ENCODE peak calls at places on chromosome 22, in six cellular contexts. One of them, this sample, is unnamed.

GRCh38 chr22:30000566-30000965 is 79.7 kb upstream of the HORMAD2 start:
- DNase-seq in left lung: no peak
- DNase-seq in colonic mucosa: no peak
- DNase-seq in lung: no peak
- DNase-seq in RWPE2: no peak
- DNase-seq in IMR-90: peak
- DNase-seq in this sample: peak

GRCh38 chr22:29870574-29870973 is 12.4 kb upstream of the MTMR3 start:
- DNase-seq in colonic mucosa: no peak
- DNase-seq in RWPE2: no peak
- DNase-seq in IMR-90: no peak
- DNase-seq in left lung: no peak
- DNase-seq in lung: no peak
- DNase-seq in this sample: no peak

GRCh38 chr22:36671398-36671797 is 32.2 kb downstream of the CACNG2 start:
- DNase-seq in left lung: no peak
- DNase-seq in lung: no peak
- DNase-seq in colonic mucosa: no peak
- DNase-seq in RWPE2: no peak
- DNase-seq in IMR-90: no peak
- DNase-seq in this sample: no peak

GRCh38 chr22:22558972-22559603 is at the start of gene PRAME:
- DNase-seq in lung: peak
- DNase-seq in colonic mucosa: peak
- DNase-seq in left lung: no peak
- DNase-seq in IMR-90: peak
- DNase-seq in RWPE2: no peak
- DNase-seq in this sample: peak

GRCh38 chr22:20779813-20780148 is 5.9 kb downstream of the SERPIND1 start:
- DNase-seq in RWPE2: no peak
- DNase-seq in left lung: no peak
- DNase-seq in lung: no peak
- DNase-seq in IMR-90: peak
- DNase-seq in colonic mucosa: no peak
- DNase-seq in this sample: peak

GRCh38 chr22:23026777-23027176 is 43.5 kb upstream of the GNAZ start:
- DNase-seq in RWPE2: no peak
- DNase-seq in IMR-90: no peak
- DNase-seq in colonic mucosa: no peak
- DNase-seq in left lung: no peak
- DNase-seq in lung: no peak
- DNase-seq in this sample: no peak

GRCh38 chr22:35301370-35301874 is 1.7 kb downstream of the TOM1 start:
- DNase-seq in left lung: no peak
- DNase-seq in RWPE2: no peak
- DNase-seq in colonic mucosa: no peak
- DNase-seq in lung: peak
- DNase-seq in IMR-90: peak
- DNase-seq in this sample: peak

GRCh38 chr22:36738416-36739020 is 35.0 kb upstream of the CACNG2 start:
- DNase-seq in RWPE2: peak
- DNase-seq in lung: no peak
- DNase-seq in IMR-90: no peak
- DNase-seq in colonic mucosa: no peak
- DNase-seq in left lung: no peak
- DNase-seq in this sample: no peak

GRCh38 chr22:30970356-30970746 is 1.3 kb downstream of the TUG1 start:
- DNase-seq in IMR-90: no peak
- DNase-seq in left lung: no peak
- DNase-seq in RWPE2: no peak
- DNase-seq in lung: no peak
- DNase-seq in colonic mucosa: no peak
- DNase-seq in this sample: no peak

GRCh38 chr22:44664149-44664548 is 37.9 kb upstream of the PRR5 start:
- DNase-seq in IMR-90: peak
- DNase-seq in RWPE2: no peak
- DNase-seq in left lung: peak
- DNase-seq in lung: peak
- DNase-seq in colonic mucosa: peak
- DNase-seq in this sample: peak

GRCh38 chr22:18113680-18114394 is 3.2 kb downstream of the TUBA8 start:
- DNase-seq in IMR-90: no peak
- DNase-seq in RWPE2: no peak
- DNase-seq in left lung: no peak
- DNase-seq in colonic mucosa: no peak
- DNase-seq in lung: no peak
- DNase-seq in this sample: no peak

GRCh38 chr22:20464096-20464614 is 26.5 kb upstream of the SCARF2 start:
- DNase-seq in colonic mucosa: no peak
- DNase-seq in lung: no peak
- DNase-seq in RWPE2: no peak
- DNase-seq in IMR-90: no peak
- DNase-seq in left lung: no peak
- DNase-seq in this sample: no peak

GRCh38 chr22:24474221-24474620 is 20.9 kb upstream of the UPB1 start:
- DNase-seq in left lung: no peak
- DNase-seq in colonic mucosa: no peak
- DNase-seq in RWPE2: no peak
- DNase-seq in lung: no peak
- DNase-seq in IMR-90: peak
- DNase-seq in this sample: peak
- TF ChIP-seq CTCF in left lung: no peak
- TF ChIP-seq CTCF in colonic mucosa: no peak
- TF ChIP-seq CTCF in RWPE2: no peak
- TF ChIP-seq CTCF in lung: no peak
- TF ChIP-seq CTCF in IMR-90: no peak
- TF ChIP-seq CTCF in this sample: no peak

GRCh38 chr22:46076651-46077339 is 73.5 kb upstream of the PPARA start:
- DNase-seq in IMR-90: peak
- DNase-seq in colonic mucosa: no peak
- DNase-seq in RWPE2: peak
- DNase-seq in lung: peak
- DNase-seq in left lung: peak
- DNase-seq in this sample: no peak
- H3K4me3 ChIP-seq in IMR-90: no peak
- H3K4me3 ChIP-seq in colonic mucosa: peak
- H3K4me3 ChIP-seq in RWPE2: peak
- H3K4me3 ChIP-seq in lung: no peak
- H3K4me3 ChIP-seq in left lung: peak
- H3K4me3 ChIP-seq in this sample: peak

DNA sequence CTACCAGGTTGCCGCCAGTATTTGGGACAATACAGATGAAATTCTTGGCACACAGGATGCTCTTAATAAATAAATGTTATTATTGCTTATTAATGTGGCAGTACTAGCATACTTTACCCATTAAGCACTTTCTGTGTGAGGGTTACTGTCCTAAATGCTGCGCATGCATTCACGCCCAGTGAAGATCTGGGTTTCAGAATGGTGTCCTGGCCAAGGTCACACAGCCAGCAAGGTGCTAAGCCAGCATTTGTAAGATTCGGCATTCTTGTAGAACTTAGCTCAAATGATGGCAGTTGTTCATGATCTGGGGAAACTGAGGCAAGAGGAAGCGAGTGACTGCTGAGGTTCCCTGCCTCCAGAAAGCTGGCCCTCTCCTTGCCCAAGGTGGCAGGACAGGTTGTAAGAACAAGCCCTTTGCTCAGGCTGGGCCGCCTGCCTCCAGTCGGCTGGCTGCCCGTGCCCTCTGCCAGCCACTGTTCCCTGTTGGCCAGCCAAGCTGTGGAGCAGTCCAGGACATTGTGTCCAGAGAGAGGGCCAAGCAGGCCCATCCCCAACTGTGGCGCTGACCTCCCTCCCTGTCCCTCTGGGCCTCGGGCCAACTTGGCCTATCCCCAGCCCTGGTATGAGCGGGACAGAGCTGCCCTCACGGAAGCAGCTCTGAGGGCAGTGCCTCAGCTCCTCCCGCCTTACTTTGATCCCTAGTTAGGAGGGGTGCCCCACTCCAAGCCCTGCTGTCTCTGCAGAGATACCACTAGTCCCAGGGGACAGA is 28.8 kb downstream of the TOB2 start:
- DNase-seq in IMR-90: no peak
- DNase-seq in colonic mucosa: peak
- DNase-seq in RWPE2: no peak
- DNase-seq in left lung: peak
- DNase-seq in lung: peak
- DNase-seq in this sample: no peak
- H3K27ac ChIP-seq in IMR-90: no peak
- H3K27ac ChIP-seq in colonic mucosa: peak
- H3K27ac ChIP-seq in RWPE2: no peak
- H3K27ac ChIP-seq in left lung: peak
- H3K27ac ChIP-seq in lung: peak
- H3K27ac ChIP-seq in this sample: no peak

GRCh38 chr22:49702068-49702397 is 125.6 kb downstream of the BRD1 start:
- DNase-seq in lung: no peak
- DNase-seq in left lung: no peak
- DNase-seq in RWPE2: no peak
- DNase-seq in IMR-90: no peak
- DNase-seq in colonic mucosa: no peak
- DNase-seq in this sample: no peak
- TF ChIP-seq CTCF in lung: no peak
- TF ChIP-seq CTCF in left lung: no peak
- TF ChIP-seq CTCF in RWPE2: no peak
- TF ChIP-seq CTCF in IMR-90: no peak
- TF ChIP-seq CTCF in colonic mucosa: peak
- TF ChIP-seq CTCF in this sample: no peak

DNA sequence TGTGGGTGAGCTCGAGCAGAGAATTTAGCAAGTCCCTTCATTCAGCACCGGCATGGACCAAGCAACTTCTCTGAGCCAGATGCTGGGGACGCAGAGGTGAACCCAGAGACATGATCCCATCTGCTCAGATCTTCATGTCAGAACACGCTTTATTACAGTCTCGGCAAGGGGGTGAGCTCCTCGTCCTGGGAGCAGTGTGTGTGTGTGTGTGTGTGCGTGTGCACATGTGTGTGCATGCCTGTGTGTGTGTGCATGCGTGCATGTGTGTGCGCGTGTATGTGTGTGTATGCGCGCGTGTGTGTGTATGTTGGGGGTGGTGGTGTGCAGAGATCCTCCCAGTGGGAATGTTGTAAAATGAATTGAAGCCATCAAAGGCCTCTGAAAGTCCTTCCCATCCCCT is 9.8 kb downstream of the MIAT start:
- DNase-seq in RWPE2: no peak
- DNase-seq in lung: no peak
- DNase-seq in colonic mucosa: no peak
- DNase-seq in IMR-90: no peak
- DNase-seq in left lung: no peak
- DNase-seq in this sample: no peak
- H3K4me3 ChIP-seq in RWPE2: no peak
- H3K4me3 ChIP-seq in lung: no peak
- H3K4me3 ChIP-seq in colonic mucosa: no peak
- H3K4me3 ChIP-seq in IMR-90: no peak
- H3K4me3 ChIP-seq in left lung: no peak
- H3K4me3 ChIP-seq in this sample: no peak

GRCh38 chr22:28630185-28630580 is 49.5 kb downstream of the TTC28 start:
- DNase-seq in colonic mucosa: no peak
- DNase-seq in lung: no peak
- DNase-seq in IMR-90: no peak
- DNase-seq in left lung: no peak
- DNase-seq in RWPE2: no peak
- DNase-seq in this sample: no peak
- H3K27ac ChIP-seq in colonic mucosa: no peak
- H3K27ac ChIP-seq in lung: no peak
- H3K27ac ChIP-seq in IMR-90: no peak
- H3K27ac ChIP-seq in left lung: no peak
- H3K27ac ChIP-seq in RWPE2: no peak
- H3K27ac ChIP-seq in this sample: no peak

GRCh38 chr22:48894064-48894671 is 933.5 kb downstream of the BRD1 start:
- DNase-seq in IMR-90: no peak
- DNase-seq in left lung: peak
- DNase-seq in lung: no peak
- DNase-seq in colonic mucosa: peak
- DNase-seq in RWPE2: peak
- DNase-seq in this sample: no peak
- TF ChIP-seq CTCF in IMR-90: no peak
- TF ChIP-seq CTCF in left lung: no peak
- TF ChIP-seq CTCF in lung: no peak
- TF ChIP-seq CTCF in colonic mucosa: no peak
- TF ChIP-seq CTCF in RWPE2: no peak
- TF ChIP-seq CTCF in this sample: no peak

DNA sequence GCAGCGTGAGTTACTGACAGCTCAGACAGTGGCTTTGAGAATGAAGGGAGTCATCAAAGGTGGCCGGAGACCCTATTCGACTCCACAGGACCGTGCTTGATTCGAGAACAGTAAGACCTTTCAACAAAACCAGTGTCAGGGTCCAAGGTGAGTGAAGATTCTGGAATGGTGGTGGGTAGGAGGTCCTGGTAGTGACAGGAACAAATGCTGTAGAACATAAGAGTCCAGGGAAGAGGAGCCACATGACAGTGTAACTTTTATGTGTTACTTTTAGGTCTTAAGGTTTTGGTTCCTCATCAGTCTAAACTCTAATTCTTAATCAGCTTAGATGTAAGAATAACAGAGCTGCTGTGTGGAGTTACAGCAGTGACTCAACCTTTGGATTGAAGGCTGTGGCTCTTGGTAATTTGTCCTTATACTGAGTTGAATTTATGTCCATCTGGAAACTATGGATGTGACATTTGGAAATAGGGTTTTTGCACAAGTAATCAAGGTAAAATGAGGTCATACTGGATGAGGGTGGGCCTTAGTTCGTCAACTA is 1.8 kb downstream of the TBC1D22A start:
- DNase-seq in IMR-90: peak
- DNase-seq in RWPE2: no peak
- DNase-seq in lung: no peak
- DNase-seq in left lung: no peak
- DNase-seq in colonic mucosa: no peak
- DNase-seq in this sample: no peak
- H3K4me3 ChIP-seq in IMR-90: no peak
- H3K4me3 ChIP-seq in RWPE2: no peak
- H3K4me3 ChIP-seq in lung: no peak
- H3K4me3 ChIP-seq in left lung: no peak
- H3K4me3 ChIP-seq in colonic mucosa: no peak
- H3K4me3 ChIP-seq in this sample: no peak

This sample was measured in brain microvascular endothelial cell.